ENCODE peak calls at places on chromosomes 5 and 9, in five cellular contexts. K is lung, A is uterus, H is breast epithelium, U is fibroblast of lung. I is an unnamed sample. For H3K36me3, the result is how much of the 10 kb centered on the place peaks cover.

GRCh38 chr9:113261917-113262671 is 13.3 kb downstream of the CDC26 start:
- DNase-seq in U (no peak), H (no peak), A (no peak), K (no peak), I (no peak)

GRCh38 chr9:34546834-34547827 is 24.3 kb upstream of the ENHO start:
- DNase-seq in H (no peak), K (peak), A (peak), U (peak), I (no peak)

GRCh38 chr9:95077766-95078382 is 239.6 kb downstream of the FANCC start:
- DNase-seq in U (no peak), H (no peak), K (no peak), A (no peak), I (no peak)

GRCh38 chr9:20570756-20571155 is 51.5 kb downstream of the MLLT3 start:
- DNase-seq in K (no peak), U (peak), A (no peak), H (no peak), I (no peak)

GRCh38 chr9:14616188-14616982 is 76.8 kb downstream of the ZDHHC21 start:
- DNase-seq in K (no peak), A (no peak), H (no peak), U (peak), I (peak)

GRCh38 chr5:175252234-175252805 is 191.7 kb downstream of the DRD1 start:
- DNase-seq in K (no peak), U (peak), A (no peak), H (no peak), I (no peak)

GRCh38 chr5:168578506-168579205 is 512 bp downstream of the PANK3 start:
- DNase-seq in K (no peak), A (no peak), H (no peak), U (no peak), I (no peak)

GRCh38 chr9:7811679-7812078 is 12.1 kb upstream of the DMAC1 start:
- DNase-seq in A (no peak), H (no peak), U (no peak), K (no peak), I (no peak)

GRCh38 chr9:22216730-22217160 is 207.6 kb upstream of the CDKN2B start:
- DNase-seq in U (peak), K (no peak), A (no peak), H (no peak), I (peak)

GRCh38 chr9:127382541-127382940 is 14.4 kb upstream of the SLC2A8 start:
- DNase-seq in A (no peak), K (no peak), H (no peak), U (no peak), I (no peak)

GRCh38 chr9:106075991-106076390 is 381.6 kb downstream of the TMEM38B start:
- DNase-seq in U (peak), H (no peak), K (no peak), A (no peak), I (peak)

GRCh38 chr5:97452646-97453045 is 269.6 kb upstream of the RIOK2 start:
- DNase-seq in U (no peak), A (no peak), H (no peak), K (no peak), I (no peak)

GRCh38 chr5:60354322-60354721 is 345.6 kb downstream of the DEPDC1B start:
- DNase-seq in A (no peak), H (no peak), U (no peak), K (no peak), I (no peak)

GRCh38 chr5:159050408-159051091 is 49.2 kb downstream of the EBF1 start:
- DNase-seq in H (no peak), U (no peak), K (no peak), A (no peak), I (no peak)

GRCh38 chr9:5557606-5558587 is 47.6 kb downstream of the PDCD1LG2 start:
- DNase-seq in K (peak), H (no peak), U (peak), A (peak), I (no peak)

GRCh38 chr5:179907570-179908324 is at the start of gene TBC1D9B:
- DNase-seq in K (peak), H (no peak), A (peak), U (peak), I (no peak)

GRCh38 chr5:83031391-83031790 is 45.8 kb downstream of the TMEM167A start:
- DNase-seq in A (no peak), U (peak), H (no peak), K (no peak), I (no peak)

GRCh38 chr5:91219141-91219802 is 163.8 kb downstream of the ARRDC3 start:
- DNase-seq in H (no peak), A (no peak), U (peak), K (peak), I (peak)

GRCh38 chr5:113053614-113054013 is 77.0 kb downstream of the DCP2 start:
- DNase-seq in A (peak), H (no peak), K (no peak), U (peak), I (no peak)

GRCh38 chr5:73544429-73545402 is 20.7 kb downstream of the ANKRA2 start:
- DNase-seq in H (peak), A (no peak), U (no peak), K (peak), I (no peak)

GRCh38 chr5:8848997-8849585 is 696.8 kb downstream of the SEMA5A start:
- DNase-seq in U (peak), H (no peak), K (no peak), A (no peak), I (peak)

GRCh38 chr9:97847474-97848236 is 5.4 kb upstream of the FOXE1 start:
- DNase-seq in H (no peak), U (no peak), K (no peak), A (no peak), I (no peak)

GRCh38 chr5:73238873-73239272 is 65.9 kb downstream of the TMEM174 start:
- DNase-seq in U (no peak), H (no peak), A (no peak), K (no peak), I (no peak)

GRCh38 chr5:102910240-102911226 is 155.4 kb downstream of the PAM start:
- DNase-seq in A (no peak), K (no peak), H (no peak), U (peak), I (peak)

GRCh38 chr5:56142233-56142619 is 90.9 kb downstream of the ANKRD55 start:
- DNase-seq in A (no peak), K (no peak), H (no peak), U (no peak), I (no peak)

GRCh38 chr9:134617246-134617645 is 24.4 kb upstream of the COL5A1 start:
- DNase-seq in A (peak), U (no peak), H (peak), K (no peak), I (no peak)

GRCh38 chr5:19104963-19105362 is 883.0 kb downstream of the CDH18 start:
- DNase-seq in U (no peak), A (no peak), K (no peak), H (no peak), I (no peak)

GRCh38 chr5:88094403-88094802 is 174.2 kb downstream of the TMEM161B start:
- DNase-seq in H (no peak), K (no peak), U (no peak), A (no peak), I (no peak)

GRCh38 chr5:67050125-67050524 is 146.5 kb downstream of the CD180 start:
- DNase-seq in K (no peak), A (no peak), U (no peak), H (no peak), I (no peak)

GRCh38 chr9:81002920-81003319 is 686.4 kb downstream of the TLE1 start:
- DNase-seq in U (no peak), A (no peak), K (no peak), H (no peak), I (no peak)

GRCh38 chr9:34139477-34140146 is 13.1 kb upstream of the DCAF12 start:
- DNase-seq in A (no peak), U (peak), H (no peak), K (peak), I (peak)

GRCh38 chr9:128688501-128689292 is at the start of gene SET:
- DNase-seq in U (peak), H (peak), K (peak), A (peak), I (peak)

GRCh38 chr5:160356550-160357347 is 13.7 kb downstream of the C1QTNF2 start:
- DNase-seq in K (no peak), H (no peak), A (no peak), U (no peak), I (no peak)

GRCh38 chr5:32805966-32806626 is 95.0 kb downstream of the NPR3 start:
- DNase-seq in H (no peak), A (no peak), U (peak), K (no peak), I (peak)

GRCh38 chr5:95801961-95802360 is 20.6 kb downstream of the GLRX start:
- DNase-seq in H (no peak), U (no peak), K (no peak), A (no peak), I (no peak)

GRCh38 chr5:157273131-157273556 is 7.2 kb downstream of the CYFIP2 start:
- DNase-seq in A (no peak), U (no peak), K (no peak), H (no peak), I (no peak)

GRCh38 chr9:92506184-92506857 is 24.0 kb upstream of the ASPN start:
- DNase-seq in H (no peak), A (peak), U (peak), K (no peak), I (peak)

DNA sequence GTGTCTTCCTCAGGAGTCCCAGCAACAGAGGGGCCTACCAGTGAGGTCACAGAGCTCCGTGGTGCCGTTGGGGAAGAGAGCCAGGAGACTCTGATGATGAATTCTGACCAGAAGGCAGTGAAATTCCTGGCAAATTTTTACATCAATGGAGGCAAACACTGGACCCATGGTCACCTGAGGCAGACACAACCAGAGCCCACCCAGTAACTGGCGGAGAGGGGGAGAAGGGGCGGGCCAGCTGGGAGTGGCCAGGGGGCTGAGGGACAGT is at the start of gene STPG3:
- DNase-seq in H (no peak), K (no peak), A (no peak), U (no peak), I (no peak)
- H3K4me3 ChIP-seq in H (no peak), K (no peak), A (no peak), U (no peak), I (no peak)

GRCh38 chr5:644971-645370 is 32.8 kb downstream of the CEP72 start:
- DNase-seq in K (no peak), H (no peak), U (no peak), A (no peak), I (no peak)

GRCh38 chr5:646396-647201 is 34.5 kb downstream of the CEP72 start:
- DNase-seq in U (no peak), H (no peak), A (no peak), K (no peak), I (no peak)

GRCh38 chr5:643811-644271 is 31.7 kb downstream of the CEP72 start:
- DNase-seq in K (no peak), U (no peak), A (no peak), H (no peak), I (no peak)

GRCh38 chr5:644509-644908 is 32.4 kb downstream of the CEP72 start:
- DNase-seq in A (no peak), H (no peak), K (no peak), U (no peak), I (no peak)

GRCh38 chr5:645421-645820 is 33.3 kb downstream of the CEP72 start:
- DNase-seq in A (no peak), H (no peak), U (no peak), K (no peak), I (no peak)
- H3K36me3 ChIP-seq in A (under half), H (under half), U (under half), K (under half), I (under half)

DNA sequence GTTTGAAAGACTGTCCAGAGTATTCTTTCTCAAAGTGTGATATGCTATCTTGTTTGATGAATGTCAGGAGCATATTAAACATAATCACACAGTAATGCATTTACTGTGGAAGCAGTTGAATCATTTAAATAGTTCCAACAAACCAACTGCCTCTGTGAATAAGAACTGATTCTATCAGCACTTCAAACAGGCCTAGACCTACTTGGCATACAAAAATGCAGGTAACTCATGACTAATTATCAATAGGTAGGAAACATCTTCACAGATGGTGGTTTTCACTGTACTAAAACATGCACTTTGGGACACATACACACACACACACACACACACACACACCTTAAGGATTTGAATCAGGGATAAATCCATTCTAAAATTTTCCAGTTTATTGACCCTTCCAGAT is 91.2 kb upstream of the SNX2 start:
- DNase-seq in H (no peak), A (no peak), U (no peak), K (no peak), I (no peak)
- H3K4me3 ChIP-seq in H (no peak), A (no peak), U (no peak), K (no peak), I (no peak)

GRCh38 chr5:149429839-149430721 is 51.0 kb upstream of the IL17B start:
- DNase-seq in K (peak), A (peak), U (peak), H (no peak), I (no peak)

GRCh38 chr5:149426931-149427330 is 47.8 kb upstream of the IL17B start:
- DNase-seq in A (no peak), U (peak), K (no peak), H (no peak), I (no peak)

GRCh38 chr5:149425729-149426128 is 46.6 kb upstream of the IL17B start:
- DNase-seq in H (no peak), K (no peak), U (no peak), A (no peak), I (no peak)

GRCh38 chr5:149427374-149427773 is 48.3 kb upstream of the IL17B start:
- DNase-seq in A (no peak), H (no peak), U (no peak), K (no peak), I (no peak)

DNA sequence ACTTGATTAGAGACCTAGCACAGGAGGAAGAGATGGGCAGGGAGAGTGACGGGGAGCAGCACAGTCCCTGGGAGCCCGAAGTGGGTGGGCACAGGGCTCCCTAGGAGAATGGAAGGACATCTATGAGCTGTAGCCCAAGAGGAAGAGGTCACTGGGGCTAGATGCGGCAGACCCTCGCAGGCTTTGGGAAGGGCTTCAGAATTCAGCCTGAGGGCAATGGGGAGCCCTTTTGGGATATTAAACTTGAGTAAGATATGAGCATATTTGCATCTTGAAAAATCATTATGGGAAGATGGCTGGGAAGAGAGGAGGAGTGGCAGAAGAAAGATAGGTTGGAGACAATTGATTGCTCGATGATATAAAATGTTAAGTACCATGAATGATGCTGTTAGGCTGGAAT is 48.9 kb upstream of the IL17B start:
- DNase-seq in K (no peak), A (no peak), H (no peak), U (no peak), I (no peak)
- H3K36me3 ChIP-seq in K (under half), A (under half), H (under half), U (under half), I (half or more)

GRCh38 chr5:134088291-134088690 is 26.2 kb upstream of the TCF7 start:
- DNase-seq in U (peak), H (no peak), A (no peak), K (no peak), I (no peak)

GRCh38 chr5:134085411-134085810 is 29.1 kb upstream of the TCF7 start:
- DNase-seq in H (no peak), K (no peak), U (no peak), A (no peak), I (no peak)

GRCh38 chr5:134084570-134084969 is 29.9 kb upstream of the TCF7 start:
- DNase-seq in H (no peak), K (no peak), A (no peak), U (no peak), I (no peak)

GRCh38 chr5:134086943-134087305 is 27.6 kb upstream of the TCF7 start:
- DNase-seq in U (no peak), K (no peak), H (no peak), A (no peak), I (no peak)

DNA sequence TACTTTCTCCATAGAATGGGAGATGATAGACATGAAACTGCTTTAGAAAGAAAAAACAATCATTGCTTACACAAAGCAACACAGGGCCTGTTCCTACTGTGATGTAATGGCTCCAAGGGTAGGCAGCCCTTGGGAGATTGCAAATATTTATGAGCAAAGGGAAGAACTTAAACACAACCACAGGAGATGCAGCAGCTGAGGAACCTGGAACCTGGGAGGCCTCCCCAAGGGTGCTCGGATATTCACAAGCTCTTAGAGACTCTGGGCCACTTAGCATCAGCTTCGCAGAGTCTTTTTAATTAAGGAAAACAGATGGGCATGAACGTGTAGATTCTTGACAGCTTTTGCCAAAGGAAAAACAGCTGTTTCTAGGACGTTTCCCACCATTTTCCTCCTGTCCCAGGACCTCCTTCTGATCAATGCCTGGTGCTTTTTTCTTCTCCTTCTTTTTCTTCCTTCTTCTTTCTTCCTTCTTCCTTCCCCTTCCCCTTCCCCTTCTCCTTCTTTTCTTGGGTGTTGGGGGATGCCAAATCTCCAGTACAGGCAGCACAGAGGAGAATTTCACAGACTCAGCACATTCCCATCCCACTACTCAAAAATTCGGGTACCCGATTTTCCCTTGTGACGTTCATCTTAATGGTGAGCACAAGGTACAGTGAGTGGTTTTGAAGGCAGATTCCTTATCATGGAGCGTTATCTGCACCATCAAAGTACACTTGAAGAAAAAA is 28.1 kb upstream of the TCF7 start:
- DNase-seq in U (no peak), A (no peak), H (no peak), K (no peak), I (no peak)
- H3K4me3 ChIP-seq in U (no peak), A (no peak), H (no peak), K (no peak), I (no peak)

GRCh38 chr5:464446-464842 is 21.5 kb downstream of the EXOC3 start:
- DNase-seq in A (no peak), U (no peak), K (no peak), H (peak), I (no peak)
- H3K36me3 ChIP-seq in A (under half), U (under half), K (under half), H (under half), I (under half)

GRCh38 chr5:123874600-123875201 is 362.7 kb downstream of the CSNK1G3 start:
- DNase-seq in K (no peak), A (no peak), H (no peak), U (peak), I (no peak)
- H3K4me3 ChIP-seq in K (no peak), A (no peak), H (no peak), U (no peak), I (no peak)

DNA sequence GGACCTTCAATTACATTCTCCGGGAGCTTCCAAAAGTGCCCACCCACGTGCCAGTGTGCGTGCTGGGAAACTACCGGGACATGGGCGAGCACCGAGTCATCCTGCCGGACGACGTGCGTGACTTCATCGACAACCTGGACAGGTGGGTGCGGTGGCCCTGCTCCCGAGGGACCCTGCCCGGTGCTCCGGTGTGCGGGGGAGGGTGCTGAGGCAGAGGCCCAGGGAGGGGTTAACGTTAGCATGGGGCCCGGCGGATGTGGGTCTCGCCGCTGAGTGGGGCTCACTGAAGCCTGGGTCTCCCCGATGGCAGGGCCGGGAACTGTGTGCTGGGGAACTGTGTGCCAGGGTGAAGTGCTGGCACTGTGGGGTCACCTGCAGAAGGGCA is 10.6 kb upstream of the AJM1 start:
- DNase-seq in A (no peak), K (no peak), H (no peak), U (no peak), I (no peak)
- H3K36me3 ChIP-seq in A (under half), K (under half), H (under half), U (under half), I (under half)

DNA sequence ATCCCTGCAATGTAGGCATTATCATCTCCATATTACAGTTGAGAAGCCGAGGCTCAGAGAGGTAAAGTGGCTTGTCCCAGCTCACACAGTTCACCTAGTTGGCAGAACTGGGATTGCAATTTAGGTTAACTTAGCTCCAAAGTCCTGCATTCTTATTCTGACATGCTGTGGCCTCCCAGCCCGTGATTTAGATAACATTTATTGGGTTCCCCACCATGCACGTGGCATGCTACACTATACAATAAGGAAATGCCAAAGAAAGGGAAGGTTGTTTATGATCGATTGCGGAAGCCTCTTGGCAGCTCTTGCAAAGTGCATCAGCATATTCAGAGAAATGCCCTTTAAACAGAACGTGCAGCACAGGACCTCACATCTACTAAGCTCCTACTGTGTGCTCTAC is 3.2 kb downstream of the NEURL1B start:
- DNase-seq in K (no peak), H (no peak), U (no peak), A (no peak), I (no peak)
- H3K4me3 ChIP-seq in K (no peak), H (peak), U (no peak), A (no peak), I (no peak)

I was measured in BJ.